ENCODE peak calls at places on chromosomes 7 and 10, in eight cellular contexts. K is Daoy, Q is GM13977, F is myocyte, Y is SJSA1, Z is hypothalamus, M is SW480, C is cardiac fibroblast. P is an unnamed sample.

GRCh38 chr10:76231258-76231934 is 800.0 kb downstream of the LRMDA start:
- DNase-seq in Q (no peak), Y (no peak), Z (no peak), K (no peak), M (no peak), C (no peak), F (peak), P (no peak)

GRCh38 chr10:78763651-78764395 is 304.9 kb upstream of the ZMIZ1 start:
- DNase-seq in F (no peak), K (no peak), Y (no peak), M (no peak), Z (peak), C (no peak), Q (peak), P (no peak)

GRCh38 chr7:64888901-64889685 is 14.0 kb upstream of the ZNF273 start:
- DNase-seq in C (peak), F (no peak), K (peak), Q (peak), Y (no peak), Z (no peak), M (peak), P (no peak)

GRCh38 chr10:124604214-124605000 is 139.8 kb downstream of the FAM53B start:
- DNase-seq in K (no peak), M (no peak), Z (peak), C (no peak), F (no peak), Y (no peak), Q (no peak), P (no peak)

GRCh38 chr7:130444230-130444629 is 3.4 kb upstream of the CEP41 start:
- DNase-seq in K (no peak), C (peak), Q (no peak), F (peak), M (no peak), Y (no peak), Z (no peak), P (no peak)

GRCh38 chr10:101227765-101228681 is 1.2 kb downstream of the LBX1 start:
- DNase-seq in Q (no peak), F (peak), K (peak), Z (no peak), M (no peak), Y (no peak), C (no peak), P (no peak)

GRCh38 chr10:13984647-13985155 is 346.0 kb downstream of the FRMD4A start:
- DNase-seq in K (peak), Y (peak), Z (no peak), C (peak), Q (no peak), F (peak), M (no peak), P (no peak)

GRCh38 chr10:133328358-133329343 is 8.0 kb downstream of the CALY start:
- DNase-seq in Y (no peak), C (no peak), F (no peak), K (no peak), M (no peak), Z (no peak), Q (no peak), P (no peak)

GRCh38 chr10:8163824-8164223 is 109.3 kb downstream of the GATA3 start:
- DNase-seq in F (no peak), K (no peak), Q (no peak), Y (no peak), C (no peak), Z (no peak), M (no peak), P (no peak)

P was measured in DMS 273 treated with DMSO at 0.1 percent for 48 hours.